ENCODE peak calls at places on chromosome 20, in six cellular contexts. N is T-cell; F is C1 segment of cervical spinal cord; C is cardiac septum; E is M059J; H is activated T-cell treated with anti-CD3 and anti-CD28 coated beads, Interleukin-2, amount 50 U/mL, for 72 hours. D is an unnamed sample.

GRCh38 chr20:17344775-17345174 is 117.9 kb downstream of the PCSK2 start:
- DNase-seq in E (no peak), F (no peak), H (no peak), N (no peak), C (no peak), D (no peak)

GRCh38 chr20:51326241-51326819 is 216.2 kb downstream of the NFATC2 start:
- DNase-seq in F (no peak), E (no peak), C (no peak), N (no peak), H (peak), D (peak)

GRCh38 chr20:2151805-2152727 is 50.4 kb downstream of the STK35 start:
- DNase-seq in H (no peak), N (no peak), E (peak), C (no peak), F (no peak), D (no peak)

GRCh38 chr20:47989957-47990356 is 204.7 kb upstream of the SULF2 start:
- DNase-seq in E (peak), C (no peak), F (no peak), N (no peak), H (no peak), D (no peak)

GRCh38 chr20:33770005-33770404 is 38.2 kb downstream of the ZNF341 start:
- DNase-seq in H (no peak), E (no peak), C (no peak), N (no peak), F (no peak), D (no peak)

GRCh38 chr20:61430228-61430624 is 178.2 kb downstream of the CDH4 start:
- DNase-seq in N (no peak), F (no peak), C (peak), H (no peak), E (no peak), D (no peak)

GRCh38 chr20:642398-643174 is 10.4 kb downstream of the SRXN1 start:
- DNase-seq in H (no peak), N (no peak), E (no peak), C (no peak), F (peak), D (no peak)

GRCh38 chr20:34525709-34526416 is 9.6 kb downstream of the DYNLRB1 start:
- DNase-seq in C (peak), E (peak), H (no peak), N (no peak), F (no peak), D (peak)

GRCh38 chr20:16261733-16262277 is 311.4 kb downstream of the KIF16B start:
- DNase-seq in C (no peak), N (no peak), E (no peak), F (no peak), H (no peak), D (no peak)

GRCh38 chr20:41531876-41532275 is 86.3 kb downstream of the CHD6 start:
- DNase-seq in H (no peak), F (no peak), N (no peak), C (no peak), E (no peak), D (no peak)

GRCh38 chr20:31764641-31765305 is 25.7 kb downstream of the TPX2 start:
- DNase-seq in E (peak), F (no peak), N (no peak), C (no peak), H (no peak), D (no peak)

GRCh38 chr20:50304883-50305635 is 114.4 kb downstream of the CEBPB start:
- DNase-seq in C (peak), N (no peak), H (no peak), E (peak), F (no peak), D (no peak)